ENCODE peak calls at places on chromosomes 7 and 10, in four cellular contexts. One of them, this sample, is unnamed.

GRCh38 chr7:48426966-48427555 is 255.8 kb downstream of the ABCA13 start:
- DNase-seq in activated T-cell treated with anti-CD3 and anti-CD28 coated beads, Interleukin-2, amount 50 U/mL, for 72 hours: no peak
- DNase-seq in PC-9: peak
- DNase-seq in stimulated activated CD8-positive, alpha-beta memory T cell treated with anti-CD3 and anti-CD28 coated beads, Interleukin-7, amount 100 ng/mL, for 1 hour: no peak
- DNase-seq in this sample: no peak

GRCh38 chr10:62666264-62666663 is 138.3 kb upstream of the ADO start:
- DNase-seq in activated T-cell treated with anti-CD3 and anti-CD28 coated beads, Interleukin-2, amount 50 U/mL, for 72 hours: no peak
- DNase-seq in PC-9: no peak
- DNase-seq in stimulated activated CD8-positive, alpha-beta memory T cell treated with anti-CD3 and anti-CD28 coated beads, Interleukin-7, amount 100 ng/mL, for 1 hour: no peak
- DNase-seq in this sample: no peak

GRCh38 chr10:58653139-58653538 is 140.5 kb downstream of the BICC1 start:
- DNase-seq in activated T-cell treated with anti-CD3 and anti-CD28 coated beads, Interleukin-2, amount 50 U/mL, for 72 hours: no peak
- DNase-seq in PC-9: no peak
- DNase-seq in stimulated activated CD8-positive, alpha-beta memory T cell treated with anti-CD3 and anti-CD28 coated beads, Interleukin-7, amount 100 ng/mL, for 1 hour: no peak
- DNase-seq in this sample: no peak

GRCh38 chr7:107230334-107230733 is 61.5 kb downstream of the HBP1 start:
- DNase-seq in activated T-cell treated with anti-CD3 and anti-CD28 coated beads, Interleukin-2, amount 50 U/mL, for 72 hours: no peak
- DNase-seq in PC-9: no peak
- DNase-seq in stimulated activated CD8-positive, alpha-beta memory T cell treated with anti-CD3 and anti-CD28 coated beads, Interleukin-7, amount 100 ng/mL, for 1 hour: no peak
- DNase-seq in this sample: no peak

GRCh38 chr10:90822508-90822907 is 35.3 kb downstream of the HTR7 start:
- DNase-seq in activated T-cell treated with anti-CD3 and anti-CD28 coated beads, Interleukin-2, amount 50 U/mL, for 72 hours: no peak
- DNase-seq in PC-9: no peak
- DNase-seq in stimulated activated CD8-positive, alpha-beta memory T cell treated with anti-CD3 and anti-CD28 coated beads, Interleukin-7, amount 100 ng/mL, for 1 hour: no peak
- DNase-seq in this sample: no peak

GRCh38 chr7:42151309-42151708 is 85.7 kb downstream of the GLI3 start:
- DNase-seq in activated T-cell treated with anti-CD3 and anti-CD28 coated beads, Interleukin-2, amount 50 U/mL, for 72 hours: no peak
- DNase-seq in PC-9: no peak
- DNase-seq in stimulated activated CD8-positive, alpha-beta memory T cell treated with anti-CD3 and anti-CD28 coated beads, Interleukin-7, amount 100 ng/mL, for 1 hour: no peak
- DNase-seq in this sample: no peak

GRCh38 chr10:97450828-97451227 is 4.9 kb downstream of the ZDHHC16 start:
- DNase-seq in activated T-cell treated with anti-CD3 and anti-CD28 coated beads, Interleukin-2, amount 50 U/mL, for 72 hours: no peak
- DNase-seq in PC-9: no peak
- DNase-seq in stimulated activated CD8-positive, alpha-beta memory T cell treated with anti-CD3 and anti-CD28 coated beads, Interleukin-7, amount 100 ng/mL, for 1 hour: no peak
- DNase-seq in this sample: no peak

GRCh38 chr10:102948786-102949185 is 30.7 kb downstream of the CNNM2 start:
- DNase-seq in activated T-cell treated with anti-CD3 and anti-CD28 coated beads, Interleukin-2, amount 50 U/mL, for 72 hours: no peak
- DNase-seq in PC-9: no peak
- DNase-seq in stimulated activated CD8-positive, alpha-beta memory T cell treated with anti-CD3 and anti-CD28 coated beads, Interleukin-7, amount 100 ng/mL, for 1 hour: no peak
- DNase-seq in this sample: no peak

GRCh38 chr7:36601596-36601995 is 122.7 kb downstream of the AOAH start:
- DNase-seq in activated T-cell treated with anti-CD3 and anti-CD28 coated beads, Interleukin-2, amount 50 U/mL, for 72 hours: no peak
- DNase-seq in PC-9: no peak
- DNase-seq in stimulated activated CD8-positive, alpha-beta memory T cell treated with anti-CD3 and anti-CD28 coated beads, Interleukin-7, amount 100 ng/mL, for 1 hour: no peak
- DNase-seq in this sample: no peak

GRCh38 chr10:18204050-18204449 is 63.8 kb downstream of the CACNB2 start:
- DNase-seq in activated T-cell treated with anti-CD3 and anti-CD28 coated beads, Interleukin-2, amount 50 U/mL, for 72 hours: no peak
- DNase-seq in PC-9: no peak
- DNase-seq in stimulated activated CD8-positive, alpha-beta memory T cell treated with anti-CD3 and anti-CD28 coated beads, Interleukin-7, amount 100 ng/mL, for 1 hour: no peak
- DNase-seq in this sample: no peak

GRCh38 chr7:30804078-30804661 is 33.0 kb downstream of the MINDY4 start:
- DNase-seq in activated T-cell treated with anti-CD3 and anti-CD28 coated beads, Interleukin-2, amount 50 U/mL, for 72 hours: no peak
- DNase-seq in PC-9: no peak
- DNase-seq in stimulated activated CD8-positive, alpha-beta memory T cell treated with anti-CD3 and anti-CD28 coated beads, Interleukin-7, amount 100 ng/mL, for 1 hour: no peak
- DNase-seq in this sample: no peak

GRCh38 chr10:111996103-111996502 is 187.5 kb downstream of the GPAM start:
- DNase-seq in activated T-cell treated with anti-CD3 and anti-CD28 coated beads, Interleukin-2, amount 50 U/mL, for 72 hours: no peak
- DNase-seq in PC-9: no peak
- DNase-seq in stimulated activated CD8-positive, alpha-beta memory T cell treated with anti-CD3 and anti-CD28 coated beads, Interleukin-7, amount 100 ng/mL, for 1 hour: no peak
- DNase-seq in this sample: no peak

This sample was measured in esophagus squamous epithelium.